ENCODE peak calls at places on chromosome 14, in ten cellular contexts. O is stimulated activated CD8-positive, alpha-beta memory T cell treated with anti-CD3 and anti-CD28 coated beads, Interleukin-7, amount 100 ng/mL, for 24 hours; M is central memory CD4-positive, alpha-beta T cell; V is C1 segment of cervical spinal cord; E is NCI-H2081; H is NCI-H2171 treated with DMSO at 0.1 percent for 48 hours; Z is T-cell; I is ELR; X is iris pigment epithelial cell; Q is HTR-8/SVneo. F is an unnamed sample.
A peak's percentile ranks its signal among the peaks of the same experiment; 100 is the strongest.

GRCh38 chr14:90658541-90658967 is 157.7 kb downstream of the TTC7B start:
- DNase-seq in O (no peak), M (no peak), V (no peak), E (no peak), H (no peak), Z (no peak), I (peak; percentile 90), X (peak; percentile 71), Q (no peak), F (peak; percentile 8)

GRCh38 chr14:24952851-24953666 is 96.9 kb downstream of the STXBP6 start:
- DNase-seq in O (no peak), M (no peak), V (no peak), E (peak; percentile 1), H (no peak), Z (no peak), I (no peak), X (no peak), Q (peak; percentile 11), F (no peak)

GRCh38 chr14:105849933-105850626 is 323.7 kb downstream of the TMEM121 start:
- DNase-seq in O (no peak), M (no peak), V (no peak), E (no peak), H (no peak), Z (no peak), I (no peak), X (no peak), Q (no peak), F (no peak)

GRCh38 chr14:77086951-77087350 is 11.1 kb upstream of the CIPC start:
- DNase-seq in O (no peak), M (no peak), V (no peak), E (no peak), H (no peak), Z (no peak), I (no peak), X (no peak), Q (no peak), F (no peak)

GRCh38 chr14:24634158-24634557 is at the start of gene GZMB:
- DNase-seq in O (peak; percentile 70), M (no peak), V (no peak), E (no peak), H (no peak), Z (peak; percentile 59), I (peak; percentile 11), X (no peak), Q (no peak), F (no peak)

GRCh38 chr14:101784631-101785030 is 23.1 kb downstream of the PPP2R5C start:
- DNase-seq in O (no peak), M (no peak), V (no peak), E (no peak), H (no peak), Z (no peak), I (no peak), X (no peak), Q (no peak), F (no peak)

GRCh38 chr14:95291859-95292542 is 27.7 kb downstream of the CLMN start:
- DNase-seq in O (no peak), M (no peak), V (no peak), E (peak; percentile 29), H (peak; percentile 66), Z (no peak), I (peak; percentile 74), X (peak; percentile 78), Q (no peak), F (peak; percentile 29)

GRCh38 chr14:63182967-63183366 is 21.3 kb upstream of the RHOJ start:
- DNase-seq in O (no peak), M (no peak), V (no peak), E (no peak), H (no peak), Z (no peak), I (no peak), X (no peak), Q (no peak), F (no peak)

GRCh38 chr14:23175823-23176222 is 7.6 kb downstream of the SLC7A8 start:
- DNase-seq in O (no peak), M (no peak), V (no peak), E (no peak), H (no peak), Z (no peak), I (no peak), X (peak; percentile 51), Q (no peak), F (no peak)

GRCh38 chr14:76776306-76777251 is 15.3 kb downstream of the VASH1 start:
- DNase-seq in O (no peak), M (no peak), V (no peak), E (peak; percentile 62), H (peak; percentile 19), Z (no peak), I (no peak), X (no peak), Q (no peak), F (no peak)

GRCh38 chr14:99788713-99789112 is 4.5 kb upstream of the EML1 start:
- DNase-seq in O (no peak), M (no peak), V (no peak), E (no peak), H (no peak), Z (no peak), I (no peak), X (no peak), Q (no peak), F (no peak)

GRCh38 chr14:90301580-90302181 is 30.1 kb downstream of the NRDE2 start:
- DNase-seq in O (no peak), M (no peak), V (no peak), E (peak; percentile 63), H (peak; percentile 85), Z (no peak), I (peak; percentile 61), X (peak; percentile 84), Q (peak; percentile 45), F (no peak)

GRCh38 chr14:105879503-105879866 is 353.1 kb downstream of the TMEM121 start:
- DNase-seq in O (no peak), M (no peak), V (no peak), E (no peak), H (no peak), Z (no peak), I (no peak), X (no peak), Q (no peak), F (no peak)

GRCh38 chr14:91067186-91067585 is 6.7 kb upstream of the RPS6KA5 start:
- DNase-seq in O (no peak), M (peak; percentile 69), V (no peak), E (no peak), H (no peak), Z (no peak), I (no peak), X (no peak), Q (no peak), F (no peak)

GRCh38 chr14:100790785-100791667 is 34.9 kb upstream of the MEG3 start:
- DNase-seq in O (no peak), M (no peak), V (no peak), E (no peak), H (no peak), Z (no peak), I (no peak), X (peak; percentile 68), Q (no peak), F (no peak)

GRCh38 chr14:23364604-23365352 is at the start of gene EFS:
- DNase-seq in O (no peak), M (no peak), V (peak; percentile 47), E (no peak), H (no peak), Z (no peak), I (no peak), X (peak; percentile 27), Q (no peak), F (no peak)

GRCh38 chr14:100037351-100037750 is 27.9 kb upstream of the EVL start:
- DNase-seq in O (no peak), M (no peak), V (no peak), E (no peak), H (no peak), Z (no peak), I (no peak), X (peak; percentile 85), Q (no peak), F (no peak)

GRCh38 chr14:105223770-105224544 is 24.4 kb upstream of the BTBD6 start:
- DNase-seq in O (no peak), M (no peak), V (no peak), E (no peak), H (no peak), Z (no peak), I (no peak), X (no peak), Q (no peak), F (no peak)

GRCh38 chr14:97584528-97584927 is 787.3 kb downstream of the VRK1 start:
- DNase-seq in O (no peak), M (no peak), V (no peak), E (no peak), H (no peak), Z (no peak), I (no peak), X (no peak), Q (no peak), F (no peak)

GRCh38 chr14:28742171-28742846 is 24.3 kb upstream of the FOXG1 start:
- DNase-seq in O (no peak), M (no peak), V (no peak), E (no peak), H (no peak), Z (no peak), I (no peak), X (no peak), Q (no peak), F (no peak)

GRCh38 chr14:95620659-95621059 is 65.6 kb upstream of the TCL1B start:
- DNase-seq in O (no peak), M (peak; percentile 6), V (no peak), E (peak; percentile 88), H (no peak), Z (no peak), I (no peak), X (no peak), Q (no peak), F (no peak)

F was measured in stimulated activated naive B cell treated with anti-CD40 and anti-IgM and Interleukin-4, amounts not matched to agents 10 μg/mL and 1 μg/mL and 100 μg/mL, for 72 hours.